ENCODE peak calls at places on chromosomes 12 and 14, in seven cellular contexts. P is fibroblast of lung; G is tibial artery; A is adrenal gland; C is cardiac muscle cell; M is heart right ventricle; S is effector memory CD4-positive, alpha-beta T cell. E is an unnamed sample.

GRCh38 chr14:104749111-104749649 is 3.8 kb upstream of the SIVA1 start:
- DNase-seq in G (peak; percentile 61), M (peak; percentile 40), P (peak; percentile 25), S (no peak), A (no peak), C (no peak), E (no peak)

GRCh38 chr14:64891839-64892375 is 12.2 kb upstream of the SPTB start:
- DNase-seq in M (no peak), G (no peak), P (peak; percentile 57), A (peak; percentile 55), S (no peak), C (peak; percentile 77), E (no peak)

GRCh38 chr12:52561880-52562449 is 9.0 kb upstream of the KRT71 start:
- DNase-seq in G (no peak), P (no peak), A (no peak), S (no peak), C (no peak), M (no peak), E (no peak)

GRCh38 chr12:92582466-92582865 is 120.3 kb upstream of the PLEKHG7 start:
- DNase-seq in P (no peak), C (no peak), A (no peak), M (no peak), S (no peak), G (no peak), E (no peak)

GRCh38 chr14:103738706-103739451 is 23.3 kb downstream of the ZFYVE21 start:
- DNase-seq in S (no peak), M (no peak), C (no peak), A (no peak), P (no peak), G (no peak), E (no peak)

GRCh38 chr12:9687228-9687627 is 17.7 kb downstream of the CLEC2D start:
- DNase-seq in C (no peak), S (no peak), M (no peak), A (no peak), G (no peak), P (peak; percentile 44), E (no peak)

GRCh38 chr12:72618764-72619163 is 346.6 kb downstream of the TRHDE start:
- DNase-seq in G (no peak), A (no peak), P (no peak), S (no peak), M (no peak), C (no peak), E (no peak)

GRCh38 chr14:75430106-75430505 is 2.3 kb downstream of the JDP2 start:
- DNase-seq in A (peak; percentile 41), G (peak; percentile 73), P (peak; percentile 29), M (no peak), C (peak; percentile 79), S (no peak), E (no peak)

GRCh38 chr12:52836042-52836466 is 1.9 kb upstream of the KRT79 start:
- DNase-seq in P (peak; percentile 85), G (no peak), C (peak; percentile 73), M (no peak), A (no peak), S (no peak), E (no peak)

GRCh38 chr12:69648476-69648875 is 37.8 kb upstream of the LRRC10 start:
- DNase-seq in C (peak; percentile 91), G (no peak), M (no peak), A (no peak), P (peak; percentile 97), S (no peak), E (no peak)

GRCh38 chr14:35818346-35819115 is 7.6 kb upstream of the BRMS1L start:
- DNase-seq in G (no peak), S (no peak), M (no peak), C (peak; percentile 61), A (peak; percentile 73), P (peak; percentile 22), E (no peak)

GRCh38 chr14:55926007-55926406 is 192.2 kb upstream of the PELI2 start:
- DNase-seq in S (no peak), C (no peak), G (no peak), A (peak; percentile 67), P (no peak), M (no peak), E (peak; percentile 57)

GRCh38 chr12:50550530-50551223 is 45.9 kb downstream of the DIP2B start:
- DNase-seq in M (no peak), P (peak; percentile 34), A (peak; percentile 22), C (peak; percentile 53), S (no peak), G (no peak), E (no peak)

GRCh38 chr14:106067935-106068334 is 541.6 kb downstream of the TMEM121 start:
- DNase-seq in A (no peak), M (no peak), G (no peak), C (no peak), S (no peak), P (no peak), E (no peak)

GRCh38 chr12:16524378-16524777 is 81.6 kb downstream of the LMO3 start:
- DNase-seq in S (no peak), C (no peak), A (no peak), P (no peak), M (no peak), G (no peak), E (no peak)

GRCh38 chr12:113846275-113846674 is 119.8 kb downstream of the RBM19 start:
- DNase-seq in P (no peak), M (no peak), S (no peak), A (peak; percentile 31), G (no peak), C (no peak), E (no peak)

GRCh38 chr14:77599894-77600293 is 16.5 kb downstream of the SPTLC2 start:
- DNase-seq in M (no peak), C (no peak), A (no peak), G (no peak), P (peak; percentile 57), S (no peak), E (no peak)

GRCh38 chr12:111803038-111803626 is 36.4 kb downstream of the ALDH2 start:
- DNase-seq in S (no peak), G (no peak), C (no peak), P (no peak), M (no peak), A (no peak), E (no peak)

GRCh38 chr14:103512701-103513611 is 9.7 kb downstream of the CKB start:
- DNase-seq in M (peak; percentile 67), A (peak; percentile 79), S (no peak), P (peak; percentile 84), G (peak; percentile 71), C (no peak), E (peak; percentile 70)

DNA sequence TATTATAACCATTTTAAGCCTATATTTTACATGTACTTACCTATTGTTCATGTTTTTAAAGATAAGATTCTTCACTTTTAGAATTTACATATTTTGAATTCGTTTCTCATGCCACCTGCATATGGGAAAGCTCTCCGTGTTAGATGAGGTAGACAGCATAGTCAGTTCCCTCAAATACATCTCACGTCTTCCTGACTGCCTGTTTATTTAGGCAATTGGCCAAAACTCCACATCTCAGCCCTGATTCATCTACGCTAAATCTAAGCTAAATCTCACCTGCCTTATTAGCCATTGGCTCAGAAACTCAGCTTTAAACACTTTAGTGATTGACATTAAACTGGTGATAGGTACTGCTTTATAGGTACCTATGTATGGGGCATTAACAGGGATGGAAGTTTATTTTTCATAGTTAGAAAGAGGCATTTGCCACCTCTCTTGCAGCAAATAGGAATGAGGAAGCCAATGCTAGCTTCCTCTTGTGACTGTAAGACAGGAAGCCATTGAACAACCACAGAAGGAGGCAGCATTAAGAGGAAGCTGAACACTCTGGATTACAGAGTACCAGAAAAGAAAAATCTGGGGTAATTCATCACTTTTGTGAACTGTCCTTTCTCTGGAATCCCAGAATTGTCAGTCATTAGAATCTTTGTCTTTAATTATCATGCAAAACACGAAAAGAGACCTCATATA is 111.9 kb downstream of the LRFN5 start:
- DNase-seq in C (no peak), S (no peak), A (no peak), P (peak; percentile 1), M (no peak), G (no peak), E (no peak)
- H3K9me3 ChIP-seq in C (no peaks in the 10 kb centered on the region), S (no peaks in the 10 kb centered on the region), A (no peaks in the 10 kb centered on the region), P (no peaks in the 10 kb centered on the region), M (no peaks in the 10 kb centered on the region), G (no peaks in the 10 kb centered on the region), E (no peaks in the 10 kb centered on the region)

GRCh38 chr12:123091230-123091629 is 59.7 kb downstream of the PITPNM2 start:
- DNase-seq in P (no peak), A (no peak), S (no peak), C (no peak), G (no peak), M (no peak), E (no peak)
- H3K4me1 ChIP-seq in P (peaks cover 27% of the 10 kb centered on the region), A (peaks cover 40% of the 10 kb centered on the region), S (no peaks in the 10 kb centered on the region), C (peaks cover 39% of the 10 kb centered on the region), G (peaks cover 16% of the 10 kb centered on the region), M (peaks cover 76% of the 10 kb centered on the region), E (peaks cover 48% of the 10 kb centered on the region)

DNA sequence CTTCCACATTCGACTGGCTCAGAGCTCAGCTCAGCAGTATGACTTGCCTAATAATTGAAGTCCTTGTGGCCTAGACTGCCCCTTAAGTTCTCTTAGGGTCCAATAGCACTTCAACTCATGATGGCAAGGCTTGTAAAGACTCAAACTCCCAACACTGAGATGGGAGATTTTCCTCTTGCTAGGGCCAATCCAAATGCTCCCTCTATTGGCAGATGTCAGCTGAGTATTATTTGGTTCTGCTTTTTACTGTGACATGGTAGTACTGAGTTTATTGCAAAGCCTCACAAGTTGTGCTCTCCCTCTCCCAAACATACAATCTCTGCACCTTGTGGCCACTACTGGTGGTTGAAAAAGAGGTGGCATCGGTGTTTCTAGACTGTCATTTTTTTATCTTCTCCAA is 164.2 kb downstream of the ALG10 start:
- DNase-seq in P (no peak), S (no peak), G (no peak), C (no peak), M (no peak), A (no peak), E (no peak)
- H3K9me3 ChIP-seq in P (no peaks in the 10 kb centered on the region), S (no peaks in the 10 kb centered on the region), G (no peaks in the 10 kb centered on the region), C (no peaks in the 10 kb centered on the region), M (no peaks in the 10 kb centered on the region), A (no peaks in the 10 kb centered on the region), E (peaks cover 6% of the 10 kb centered on the region)

GRCh38 chr12:110266980-110267620 is 13.9 kb upstream of the ATP2A2 start:
- DNase-seq in M (peak; percentile 33), C (peak; percentile 87), P (peak; percentile 77), S (no peak), G (no peak), A (peak; percentile 46), E (no peak)
- H3K4me1 ChIP-seq in M (peaks cover 56% of the 10 kb centered on the region), C (peaks cover 48% of the 10 kb centered on the region), P (peaks cover 29% of the 10 kb centered on the region), S (no peaks in the 10 kb centered on the region), G (peaks cover 37% of the 10 kb centered on the region), A (peaks cover 43% of the 10 kb centered on the region), E (peaks cover 46% of the 10 kb centered on the region)

DNA sequence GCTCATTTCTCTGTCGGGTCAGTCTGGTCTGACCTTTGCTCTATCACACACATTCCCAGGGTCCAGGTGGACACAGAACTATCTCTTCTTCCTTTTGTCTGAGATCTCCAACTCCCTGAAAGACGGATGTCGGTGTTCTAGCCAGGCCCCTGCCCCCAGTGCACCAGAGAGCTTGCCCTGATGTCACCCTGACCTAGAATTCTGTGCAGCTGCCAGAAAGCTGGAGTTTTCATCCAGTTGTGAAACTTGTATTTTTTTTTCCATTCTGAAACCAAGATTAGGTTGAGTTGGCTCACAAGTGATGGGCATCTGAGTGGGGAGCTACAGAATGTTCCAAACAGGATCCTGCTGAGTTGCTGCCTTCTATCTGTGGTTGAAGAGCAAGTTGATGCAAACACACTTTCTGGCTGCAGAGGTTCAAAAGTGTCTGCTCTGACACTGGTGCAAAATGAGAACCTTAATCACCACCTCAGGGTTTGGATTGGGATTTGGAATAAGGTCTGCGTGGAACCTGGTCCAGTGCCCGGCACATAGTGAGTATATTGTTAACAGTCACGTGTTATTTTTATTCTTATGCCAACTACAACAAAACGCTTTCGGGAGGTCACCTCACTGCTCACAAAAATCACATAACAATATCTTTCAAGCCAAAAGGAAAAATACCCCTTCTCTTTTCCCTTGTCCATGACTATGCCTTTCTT is 211.5 kb downstream of the SLC15A4 start:
- DNase-seq in A (peak; percentile 14), M (no peak), C (no peak), P (no peak), S (no peak), G (no peak), E (no peak)
- H3K9me3 ChIP-seq in A (no peaks in the 10 kb centered on the region), M (no peaks in the 10 kb centered on the region), C (no peaks in the 10 kb centered on the region), P (no peaks in the 10 kb centered on the region), S (no peaks in the 10 kb centered on the region), G (no peaks in the 10 kb centered on the region), E (no peaks in the 10 kb centered on the region)